ENCODE peak calls at places on chromosomes 11 and 22, in nine cellular contexts. M, J, B, O, F, R, Y, G and T are unnamed samples.
A peak's percentile ranks its signal among the peaks of the same experiment; 100 is the strongest.

GRCh38 chr11:9489366-9489765 is 28.6 kb downstream of the ZNF143 start:
- DNase-seq in M (no peak), J (no peak), B (no peak), O (no peak), F (no peak), R (peak; percentile 5), Y (peak; percentile 55), G (peak; percentile 81), T (no peak)

GRCh38 chr11:62592989-62593421 is 1.7 kb upstream of the TUT1 start:
- DNase-seq in M (no peak), J (no peak), B (no peak), O (no peak), F (no peak), R (no peak), Y (no peak), G (peak; percentile 25), T (no peak)

GRCh38 chr11:65316311-65316978 is 1.8 kb downstream of the CDC42EP2 start:
- DNase-seq in M (no peak), J (no peak), B (peak; percentile 29), O (no peak), F (no peak), R (peak; percentile 74), Y (peak; percentile 99), G (peak; percentile 96), T (peak; percentile 27)

GRCh38 chr11:62611705-62612365 is 740 bp downstream of the EML3 start:
- DNase-seq in M (no peak), J (peak; percentile 78), B (peak; percentile 48), O (no peak), F (peak; percentile 78), R (peak; percentile 39), Y (peak; percentile 76), G (peak; percentile 96), T (peak; percentile 21)

GRCh38 chr22:19614546-19614884 is 90.3 kb upstream of the CLDN5 start:
- DNase-seq in M (no peak), J (no peak), B (no peak), O (no peak), F (no peak), R (no peak), Y (no peak), G (no peak), T (no peak)

GRCh38 chr11:12118940-12119339 is 8.6 kb downstream of the MICAL2 start:
- DNase-seq in M (no peak), J (peak; percentile 60), B (no peak), O (no peak), F (no peak), R (no peak), Y (no peak), G (no peak), T (no peak)

GRCh38 chr11:28756977-28757376 is 648.8 kb downstream of the METTL15 start:
- DNase-seq in M (no peak), J (no peak), B (peak; percentile 78), O (no peak), F (no peak), R (peak; percentile 24), Y (peak; percentile 23), G (no peak), T (no peak)

GRCh38 chr11:18171377-18172000 is 1.1 kb upstream of the MRGPRX4 start:
- DNase-seq in M (peak; percentile 14), J (no peak), B (peak; percentile 45), O (no peak), F (no peak), R (peak; percentile 35), Y (peak; percentile 16), G (peak; percentile 77), T (peak; percentile 33)

GRCh38 chr11:4154503-4154902 is 59.9 kb downstream of the RRM1 start:
- DNase-seq in M (no peak), J (no peak), B (no peak), O (no peak), F (no peak), R (no peak), Y (no peak), G (no peak), T (no peak)
- TF ChIP-seq CTCF in M (no peak), J (no peak), B (no peak), O (no peak), F (no peak), R (no peak), Y (no peak), G (no peak), T (no peak)

GRCh38 chr11:86676010-86676409 is 3.6 kb upstream of the ME3 start:
- DNase-seq in M (no peak), J (no peak), B (no peak), O (no peak), F (no peak), R (no peak), Y (no peak), G (no peak), T (no peak)

GRCh38 chr11:86678296-86678695 is 5.9 kb upstream of the ME3 start:
- DNase-seq in M (no peak), J (no peak), B (no peak), O (no peak), F (no peak), R (no peak), Y (no peak), G (no peak), T (no peak)

GRCh38 chr11:86678823-86679222 is 6.4 kb upstream of the ME3 start:
- DNase-seq in M (no peak), J (no peak), B (no peak), O (no peak), F (no peak), R (no peak), Y (peak; percentile 43), G (peak; percentile 77), T (no peak)

GRCh38 chr11:86674965-86675364 is 2.5 kb upstream of the ME3 start:
- DNase-seq in M (no peak), J (no peak), B (no peak), O (no peak), F (no peak), R (no peak), Y (no peak), G (no peak), T (no peak)

DNA sequence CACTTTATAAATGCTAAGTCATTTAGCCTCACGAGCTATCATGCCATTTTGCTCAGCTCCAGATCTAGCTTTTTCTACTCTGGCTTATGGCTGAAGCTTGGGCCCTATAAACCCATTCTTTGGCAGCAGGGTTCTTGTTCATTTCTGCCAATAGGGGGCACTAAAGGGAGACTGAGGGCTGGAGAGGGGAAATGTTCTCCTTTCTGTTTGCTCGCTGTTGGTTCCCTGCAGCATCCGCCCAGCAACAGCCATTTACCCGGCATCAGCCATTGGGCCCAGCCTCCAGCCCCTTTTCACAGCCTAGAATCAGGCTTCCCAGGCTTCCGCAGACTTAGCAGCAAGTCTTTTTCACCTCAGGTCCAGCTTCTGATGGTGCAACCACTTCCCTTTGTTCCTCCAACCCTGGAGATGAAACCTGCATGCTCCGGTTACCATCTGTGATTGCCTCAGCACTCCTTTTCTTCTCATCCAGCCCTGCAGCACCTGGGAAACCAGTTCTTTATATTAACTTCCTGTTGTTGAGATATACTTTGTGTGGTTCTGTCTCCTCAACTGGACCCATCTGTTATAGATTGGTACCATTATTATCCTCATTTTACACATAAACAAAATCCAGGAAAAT is 4.2 kb upstream of the ME3 start:
- DNase-seq in M (no peak), J (no peak), B (peak; percentile 65), O (no peak), F (no peak), R (peak; percentile 59), Y (no peak), G (no peak), T (peak; percentile 4)
- TF ChIP-seq CTCF in M (peak; percentile 48), J (no peak), B (peak; percentile 34), O (peak; percentile 40), F (peak; percentile 31), R (peak; percentile 39), Y (peak; percentile 48), G (peak; percentile 48), T (peak; percentile 56)

GRCh38 chr11:20669833-20670684 is 673 bp downstream of the NELL1 start:
- DNase-seq in M (peak; percentile 4), J (no peak), B (no peak), O (no peak), F (no peak), R (no peak), Y (no peak), G (peak; percentile 80), T (peak; percentile 11)

GRCh38 chr11:20671856-20672546 is 2.6 kb downstream of the NELL1 start:
- DNase-seq in M (no peak), J (no peak), B (peak; percentile 20), O (no peak), F (peak; percentile 52), R (peak; percentile 17), Y (no peak), G (peak; percentile 80), T (no peak)

GRCh38 chr11:20670932-20671403 is 1.6 kb downstream of the NELL1 start:
- DNase-seq in M (no peak), J (no peak), B (no peak), O (no peak), F (no peak), R (no peak), Y (no peak), G (no peak), T (peak; percentile 18)

GRCh38 chr11:20668844-20669832 is at the start of gene NELL1:
- DNase-seq in M (peak; percentile 14), J (no peak), B (no peak), O (no peak), F (peak; percentile 36), R (peak; percentile 24), Y (no peak), G (peak; percentile 77), T (peak; percentile 26)

GRCh38 chr11:20672575-20672974 is 3.2 kb downstream of the NELL1 start:
- DNase-seq in M (no peak), J (no peak), B (peak; percentile 20), O (no peak), F (no peak), R (peak; percentile 26), Y (peak; percentile 3), G (no peak), T (no peak)
- TF ChIP-seq CTCF in M (peak; percentile 61), J (no peak), B (peak; percentile 29), O (peak; percentile 51), F (peak; percentile 45), R (peak; percentile 49), Y (peak; percentile 40), G (peak; percentile 30), T (peak; percentile 51)

GRCh38 chr22:42721045-42721434 is 370 bp upstream of the A4GALT start:
- DNase-seq in M (no peak), J (no peak), B (no peak), O (no peak), F (no peak), R (no peak), Y (no peak), G (peak; percentile 58), T (no peak)

GRCh38 chr22:42720263-42721044 is at the start of gene A4GALT:
- DNase-seq in M (no peak), J (no peak), B (no peak), O (no peak), F (peak; percentile 82), R (no peak), Y (no peak), G (peak; percentile 94), T (no peak)

GRCh38 chr22:42717197-42717967 is 3.3 kb downstream of the A4GALT start:
- DNase-seq in M (no peak), J (no peak), B (peak; percentile 66), O (no peak), F (no peak), R (peak; percentile 73), Y (peak; percentile 45), G (peak; percentile 61), T (no peak)

GRCh38 chr22:42719656-42720262 is 911 bp downstream of the A4GALT start:
- DNase-seq in M (no peak), J (no peak), B (no peak), O (no peak), F (no peak), R (peak; percentile 26), Y (no peak), G (peak; percentile 85), T (peak; percentile 28)

DNA sequence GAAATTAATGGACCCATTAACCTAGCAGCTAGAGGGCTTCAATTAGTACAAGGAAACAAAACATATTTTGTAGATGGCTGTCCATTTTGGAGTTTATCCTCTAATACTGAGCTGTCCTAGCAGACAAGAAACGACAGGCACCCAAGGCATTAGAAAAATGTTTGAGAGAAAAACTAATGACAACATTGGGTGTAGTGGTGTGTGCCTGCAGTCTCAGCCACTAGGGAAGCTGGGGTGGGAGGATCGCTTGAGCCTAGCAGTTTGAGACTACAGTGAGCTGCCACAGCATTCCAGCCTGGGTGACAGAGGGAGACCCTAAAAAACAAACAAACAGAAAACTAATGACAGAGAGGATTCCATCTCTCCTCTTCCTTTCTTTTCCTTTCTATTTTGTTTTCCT is 1.5 kb downstream of the A4GALT start:
- DNase-seq in M (no peak), J (no peak), B (no peak), O (no peak), F (no peak), R (peak; percentile 55), Y (no peak), G (peak; percentile 75), T (no peak)
- TF ChIP-seq CTCF in M (peak; percentile 27), J (no peak), B (no peak), O (peak; percentile 8), F (no peak), R (peak; percentile 24), Y (no peak), G (peak; percentile 19), T (no peak)